ENCODE peak calls at places on chromosomes 16 and 17, in six cellular contexts. R is mesendoderm, L is ascending aorta, I is cardiac muscle cell, V is astrocyte, G is transverse colon. O is an unnamed sample. For H3K36me3, the result is how much of the 10 kb centered on the place peaks cover.

GRCh38 chr16:58451945-58452401 is 48.0 kb upstream of the NDRG4 start:
- DNase-seq in R (no peak), L (no peak), I (no peak), V (peak), G (no peak), O (no peak)

GRCh38 chr16:70250748-70251650 is 741 bp downstream of the EXOSC6 start:
- DNase-seq in R (peak), L (no peak), I (peak), V (peak), G (peak), O (peak)

GRCh38 chr17:79754359-79754758 is 23.6 kb upstream of the CBX2 start:
- DNase-seq in R (no peak), L (no peak), I (no peak), V (no peak), G (no peak), O (peak)

GRCh38 chr17:55295411-55296170 is 30.8 kb downstream of the HLF start:
- DNase-seq in R (peak), L (peak), I (peak), V (peak), G (peak), O (no peak)

GRCh38 chr16:17647879-17648649 is 177.3 kb upstream of the XYLT1 start:
- DNase-seq in R (no peak), L (no peak), I (no peak), V (no peak), G (no peak), O (no peak)

GRCh38 chr17:32777436-32777835 is 99.5 kb downstream of the MYO1D start:
- DNase-seq in R (no peak), L (no peak), I (no peak), V (no peak), G (no peak), O (no peak)

GRCh38 chr16:76748698-76749097 is 442.3 kb upstream of the MON1B start:
- DNase-seq in R (no peak), L (no peak), I (no peak), V (no peak), G (no peak), O (no peak)

GRCh38 chr16:11498683-11499082 is 88.0 kb downstream of the LITAF start:
- DNase-seq in R (no peak), L (no peak), I (no peak), V (no peak), G (no peak), O (no peak)

GRCh38 chr17:16322636-16323035 is 30.6 kb downstream of the CENPV start:
- DNase-seq in R (no peak), L (no peak), I (no peak), V (peak), G (no peak), O (no peak)

GRCh38 chr17:19501219-19501618 is 32.4 kb upstream of the SLC47A1 start:
- DNase-seq in R (no peak), L (no peak), I (no peak), V (no peak), G (no peak), O (no peak)

GRCh38 chr17:58520843-58521430 is 6.5 kb upstream of the MTMR4 start:
- DNase-seq in R (peak), L (no peak), I (peak), V (no peak), G (no peak), O (no peak)

GRCh38 chr16:71409038-71409775 is 32.6 kb downstream of the TLE7 start:
- DNase-seq in R (peak), L (no peak), I (no peak), V (no peak), G (no peak), O (no peak)

GRCh38 chr16:28859326-28859725 is 4.3 kb upstream of the SH2B1 start:
- DNase-seq in R (no peak), L (no peak), I (no peak), V (no peak), G (no peak), O (no peak)

GRCh38 chr17:5539286-5539685 is 45.0 kb downstream of the NLRP1 start:
- DNase-seq in R (no peak), L (peak), I (no peak), V (no peak), G (no peak), O (no peak)

DNA sequence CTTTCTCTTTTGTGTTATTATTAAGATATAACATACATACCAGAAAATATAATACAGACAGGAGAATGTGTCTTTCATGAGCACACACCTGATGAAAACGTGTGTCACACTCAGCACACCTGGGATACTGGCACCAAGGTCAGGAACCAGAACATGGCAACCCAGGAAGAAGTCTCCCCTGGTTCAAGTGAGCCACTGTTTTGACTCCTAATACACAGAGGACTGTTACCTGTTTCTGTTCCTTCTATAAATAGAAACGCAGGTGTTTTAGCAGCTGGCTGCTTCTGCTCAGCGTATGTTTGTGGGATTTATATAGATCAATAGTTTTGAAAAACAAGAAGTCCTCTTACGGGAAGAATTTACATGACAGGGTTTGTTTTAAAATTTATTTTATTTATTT is 3.5 kb downstream of the SEC14L1 start:
- DNase-seq in R (no peak), L (no peak), I (no peak), V (no peak), G (no peak), O (no peak)
- H3K4me3 ChIP-seq in R (no peak), L (no peak), I (no peak), V (no peak), G (no peak), O (peak)

GRCh38 chr17:9258115-9259020 is 237.1 kb downstream of the NTN1 start:
- DNase-seq in R (peak), L (no peak), I (no peak), V (no peak), G (no peak), O (no peak)
- H3K27ac ChIP-seq in R (no peak), L (no peak), I (no peak), V (no peak), G (no peak), O (no peak)

GRCh38 chr17:39283098-39283497 is 57.4 kb upstream of the STAC2 start:
- DNase-seq in R (no peak), L (no peak), I (no peak), V (no peak), G (no peak), O (no peak)

GRCh38 chr17:39271546-39271945 is 45.8 kb upstream of the STAC2 start:
- DNase-seq in R (no peak), L (no peak), I (no peak), V (no peak), G (no peak), O (no peak)

GRCh38 chr17:39281806-39282205 is 56.1 kb upstream of the STAC2 start:
- DNase-seq in R (peak), L (no peak), I (no peak), V (peak), G (no peak), O (no peak)

GRCh38 chr17:39276113-39276512 is 50.4 kb upstream of the STAC2 start:
- DNase-seq in R (no peak), L (no peak), I (no peak), V (no peak), G (no peak), O (no peak)

DNA sequence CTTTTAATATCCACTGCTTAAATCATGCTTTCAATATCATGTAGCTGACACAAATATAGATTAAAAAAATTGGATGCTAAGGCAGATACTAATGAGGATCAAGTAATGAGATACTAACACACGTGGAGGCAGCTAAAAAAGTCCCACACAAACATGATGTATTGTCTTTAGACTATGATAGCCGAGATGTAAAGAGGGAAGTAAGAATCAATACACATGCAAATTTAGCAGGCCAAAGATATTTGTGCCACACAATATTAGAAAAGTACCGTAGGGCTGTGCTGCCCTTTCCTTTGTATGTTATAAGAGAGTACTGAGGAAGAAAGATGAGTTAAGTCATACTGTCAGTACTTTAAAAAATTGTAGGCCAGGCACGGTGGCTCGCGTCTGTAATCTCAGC is 51.4 kb upstream of the STAC2 start:
- DNase-seq in R (no peak), L (no peak), I (no peak), V (no peak), G (no peak), O (no peak)
- H3K36me3 ChIP-seq in R (under half), L (under half), I (under half), V (under half), G (half or more), O (half or more)

GRCh38 chr17:29757788-29758187 is 135.1 kb upstream of the CORO6 start:
- DNase-seq in R (no peak), L (no peak), I (no peak), V (no peak), G (no peak), O (no peak)
- H3K4me3 ChIP-seq in R (no peak), L (no peak), I (no peak), V (no peak), G (no peak), O (peak)